ENCODE peak calls at places on chromosome 19, in nine cellular contexts. E is AG09309, H is kidney, Y is heart right ventricle, M is epithelial cell of esophagus, I is lower leg skin, Z is fibroblast of lung, U is astrocyte of the spinal cord, G is PC-3. N is an unnamed sample.

GRCh38 chr19:31002852-31003251 is 346.4 kb downstream of the TSHZ3 start:
- DNase-seq in I (no peak), G (no peak), U (no peak), H (no peak), E (no peak), Y (no peak), M (no peak), Z (no peak), N (no peak)

GRCh38 chr19:39501340-39501739 is 2.6 kb downstream of the DLL3 start:
- DNase-seq in U (no peak), H (no peak), M (no peak), G (no peak), Z (no peak), Y (no peak), E (no peak), I (no peak), N (no peak)

GRCh38 chr19:3613765-3614661 is 7.3 kb upstream of the TBXA2R start:
- DNase-seq in G (no peak), Z (no peak), M (no peak), U (no peak), H (peak), I (no peak), E (no peak), Y (peak), N (no peak)

GRCh38 chr19:55304980-55305379 is 20.2 kb downstream of the TMEM150B start:
- DNase-seq in M (no peak), G (no peak), Y (no peak), I (no peak), Z (no peak), E (no peak), U (no peak), H (no peak), N (no peak)

GRCh38 chr19:38729653-38730469 is 14.4 kb downstream of the CAPN12 start:
- DNase-seq in G (peak), I (peak), Z (peak), M (peak), E (no peak), Y (peak), H (peak), U (peak), N (peak)

GRCh38 chr19:2607712-2608601 is 94.5 kb downstream of the GNG7 start:
- DNase-seq in U (no peak), M (no peak), Y (no peak), H (peak), Z (no peak), G (no peak), E (no peak), I (peak), N (no peak)

GRCh38 chr19:3682741-3683404 is 17.4 kb downstream of the PIP5K1C start:
- DNase-seq in U (peak), I (no peak), Z (peak), M (no peak), H (peak), Y (no peak), G (no peak), E (no peak), N (peak)

GRCh38 chr19:45645068-45645630 is 6.0 kb upstream of the EML2 start:
- DNase-seq in I (no peak), G (no peak), Y (no peak), Z (no peak), U (no peak), E (no peak), M (no peak), H (peak), N (no peak)

GRCh38 chr19:5530701-5531100 is 37.1 kb downstream of the TINCR start:
- DNase-seq in E (no peak), Z (no peak), I (no peak), G (no peak), M (no peak), Y (no peak), H (no peak), U (no peak), N (no peak)

GRCh38 chr19:18294467-18294864 is 13.0 kb upstream of the JUND start:
- DNase-seq in Y (no peak), H (peak), Z (peak), M (peak), U (no peak), G (peak), E (no peak), I (peak), N (no peak)

GRCh38 chr19:19774354-19775033 is 41.6 kb upstream of the ZNF14 start:
- DNase-seq in G (no peak), Y (no peak), U (no peak), Z (no peak), H (no peak), M (no peak), I (no peak), E (no peak), N (no peak)

GRCh38 chr19:19776206-19777008 is 43.5 kb upstream of the ZNF14 start:
- DNase-seq in M (peak), Y (peak), I (peak), G (peak), H (peak), E (peak), Z (peak), U (peak), N (peak)

GRCh38 chr19:19778666-19779065 is 42.9 kb downstream of the ZNF506 start:
- DNase-seq in Y (no peak), M (no peak), Z (peak), H (no peak), E (no peak), G (no peak), I (no peak), U (no peak), N (no peak)

GRCh38 chr19:19775891-19776205 is 42.9 kb upstream of the ZNF14 start:
- DNase-seq in H (no peak), Y (no peak), U (no peak), I (no peak), E (no peak), G (no peak), M (no peak), Z (no peak), N (no peak)

DNA sequence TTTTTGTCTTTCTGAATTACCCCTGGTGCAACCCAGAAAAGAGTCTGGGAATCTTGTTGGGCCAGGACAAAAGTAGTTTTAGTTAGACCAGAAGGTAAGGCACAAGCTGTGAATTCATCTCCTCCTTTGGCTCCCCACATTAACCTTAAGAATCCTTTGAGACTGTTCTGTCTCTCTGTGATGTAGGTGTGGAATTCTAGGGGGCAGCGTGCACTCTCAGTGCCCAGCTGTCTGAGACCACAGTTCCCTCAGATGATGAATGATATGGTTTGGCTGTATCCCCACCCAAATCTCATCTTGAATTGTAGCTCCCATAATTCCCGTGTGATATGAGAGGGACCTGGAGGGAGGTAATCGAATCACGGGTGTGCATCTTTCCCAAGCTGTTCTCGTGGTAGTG is 43.9 kb downstream of the ZNF506 start:
- DNase-seq in G (no peak), E (no peak), M (no peak), Z (no peak), U (no peak), H (no peak), Y (no peak), I (no peak), N (no peak)
- H3K4me3 ChIP-seq in G (peak), E (no peak), M (peak), Z (no peak), U (no peak), H (peak), Y (no peak), I (no peak), N (peak)

GRCh38 chr19:23822735-23823134 is 64.0 kb upstream of the ZNF681 start:
- DNase-seq in E (no peak), H (no peak), Z (no peak), Y (no peak), G (peak), M (peak), U (no peak), I (no peak), N (no peak)

DNA sequence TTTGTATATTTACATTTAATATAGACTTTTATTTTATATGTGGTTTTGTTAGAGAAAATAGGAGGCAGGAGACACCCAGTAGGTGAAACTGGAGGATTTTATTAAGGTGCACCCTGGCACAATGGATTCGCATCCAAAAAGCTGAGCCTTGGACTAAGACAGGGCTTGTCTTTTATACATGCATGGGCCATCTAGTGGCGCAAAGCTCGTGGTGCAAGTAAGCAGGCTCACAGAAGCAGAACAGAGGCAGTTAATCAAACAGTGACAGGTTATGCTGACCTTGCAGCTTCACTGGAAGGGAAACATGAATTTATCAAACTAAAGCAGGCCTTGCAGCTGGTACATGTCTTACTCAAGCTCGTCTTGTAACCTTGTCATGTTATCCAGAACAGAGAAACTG is 58.8 kb upstream of the ZNF681 start:
- DNase-seq in Z (peak), M (peak), U (no peak), H (no peak), I (no peak), G (peak), E (no peak), Y (peak), N (peak)
- TF ChIP-seq CTCF in Z (peak), M (peak), U (peak), H (peak), I (no peak), G (peak), E (peak), Y (peak), N (peak)

DNA sequence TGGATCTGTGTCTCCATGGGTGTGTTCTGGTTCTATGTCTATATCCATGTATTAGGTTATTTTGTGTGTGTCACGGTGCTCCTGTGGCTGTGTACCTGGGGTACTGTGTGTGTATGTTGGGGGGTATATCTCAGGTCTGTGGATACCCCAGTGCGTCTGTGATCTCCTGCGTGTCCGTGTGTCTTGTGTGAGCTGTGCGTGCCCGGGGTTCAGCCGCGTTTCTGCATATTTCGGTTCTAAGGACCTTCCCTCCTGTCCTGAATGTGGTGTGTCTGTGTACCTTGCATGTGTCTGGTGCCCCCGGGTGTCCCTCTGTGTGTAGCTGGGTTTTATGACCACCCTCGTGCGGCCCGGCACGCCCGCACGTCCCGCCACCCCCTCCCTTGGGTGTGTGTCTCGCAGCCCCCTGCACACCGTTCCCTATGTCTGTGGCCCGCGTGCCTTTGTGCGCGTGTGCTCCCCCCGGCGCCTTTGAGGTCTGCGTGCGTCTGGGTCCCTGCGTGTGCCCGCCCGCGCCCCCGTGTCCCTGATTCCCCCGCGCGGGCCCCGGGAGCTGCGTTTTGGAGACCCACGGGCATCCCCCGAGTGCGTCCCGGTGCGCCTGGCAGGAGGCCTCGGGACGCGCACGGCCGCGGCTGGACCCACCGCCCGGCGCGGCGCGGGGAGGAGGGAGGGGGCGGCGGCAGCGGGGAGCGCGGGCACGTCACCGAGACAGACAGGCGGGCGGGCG is 12.3 kb upstream of the NANOS3 start:
- DNase-seq in Z (no peak), Y (no peak), E (no peak), G (no peak), I (no peak), H (peak), M (no peak), U (no peak), N (no peak)
- H3K4me3 ChIP-seq in Z (no peak), Y (peak), E (peak), G (peak), I (no peak), H (no peak), M (no peak), U (peak), N (no peak)

GRCh38 chr19:48255376-48256303 is at the start of gene CARD8:
- DNase-seq in H (peak), E (no peak), U (peak), I (peak), G (peak), M (peak), Y (peak), Z (peak), N (peak)
- TF ChIP-seq CTCF in H (no peak), E (no peak), U (no peak), I (no peak), G (no peak), M (peak), Y (no peak), Z (peak), N (peak)

DNA sequence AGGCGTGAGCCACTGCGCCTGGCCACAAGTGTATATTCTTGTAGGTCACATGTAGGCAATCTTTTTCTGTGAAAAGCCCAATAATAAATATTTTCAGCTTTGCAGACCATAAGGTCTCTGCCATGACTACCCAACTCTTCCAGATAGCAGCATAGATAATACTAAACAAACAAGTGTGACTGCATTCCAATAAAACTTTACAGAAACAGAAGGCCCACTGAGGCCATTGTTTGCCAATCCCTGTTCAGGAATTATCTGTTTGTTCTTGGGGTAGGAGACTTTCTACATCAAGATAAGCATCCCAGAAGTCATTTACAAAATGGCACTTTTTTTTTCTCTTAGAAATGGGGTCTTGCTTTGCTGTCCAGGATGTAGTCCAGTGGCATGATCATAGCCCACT is 2.8 kb upstream of the ZNF329 start:
- DNase-seq in I (no peak), U (no peak), E (no peak), Z (no peak), H (no peak), M (no peak), Y (no peak), G (no peak), N (no peak)
- H3K4me3 ChIP-seq in I (no peak), U (no peak), E (no peak), Z (no peak), H (peak), M (no peak), Y (no peak), G (no peak), N (no peak)

GRCh38 chr19:50280074-50280473 is 49.1 kb downstream of the KCNC3 start:
- DNase-seq in E (no peak), H (no peak), G (no peak), Z (no peak), U (no peak), I (no peak), M (no peak), Y (no peak), N (no peak)
- TF ChIP-seq CTCF in E (no peak), H (no peak), G (no peak), Z (no peak), U (no peak), I (no peak), M (no peak), Y (no peak), N (no peak)